ENCODE peak calls at places on chromosomes 1 and 21, in four cellular contexts. One of them, this sample, is unnamed.

GRCh38 chr1:58869638-58870297 is 85.9 kb upstream of the JUN start:
- DNase-seq in BJ: no peak
- DNase-seq in GM06990: no peak
- DNase-seq in CD4-positive, CD25-positive, alpha-beta regulatory T cell: no peak
- DNase-seq in this sample: no peak

GRCh38 chr1:31063636-31064035 is 1.9 kb downstream of the PUM1 start:
- DNase-seq in BJ: no peak
- DNase-seq in GM06990: no peak
- DNase-seq in CD4-positive, CD25-positive, alpha-beta regulatory T cell: peak
- DNase-seq in this sample: no peak

GRCh38 chr1:240337795-240338194 is 246.1 kb downstream of the FMN2 start:
- DNase-seq in BJ: peak
- DNase-seq in GM06990: no peak
- DNase-seq in CD4-positive, CD25-positive, alpha-beta regulatory T cell: no peak
- DNase-seq in this sample: peak

GRCh38 chr1:50929376-50929958 is 30.6 kb downstream of the FAF1 start:
- DNase-seq in BJ: no peak
- DNase-seq in GM06990: no peak
- DNase-seq in CD4-positive, CD25-positive, alpha-beta regulatory T cell: peak
- DNase-seq in this sample: peak

GRCh38 chr1:65066766-65067490 is 81.1 kb upstream of the AK4 start:
- DNase-seq in BJ: no peak
- DNase-seq in GM06990: peak
- DNase-seq in CD4-positive, CD25-positive, alpha-beta regulatory T cell: peak
- DNase-seq in this sample: no peak

GRCh38 chr1:237799762-237800474 is 90.8 kb downstream of the ZP4 start:
- DNase-seq in BJ: no peak
- DNase-seq in GM06990: peak
- DNase-seq in CD4-positive, CD25-positive, alpha-beta regulatory T cell: peak
- DNase-seq in this sample: peak

GRCh38 chr1:48808496-48808895 is 31.8 kb upstream of the BEND5 start:
- DNase-seq in BJ: no peak
- DNase-seq in GM06990: no peak
- DNase-seq in CD4-positive, CD25-positive, alpha-beta regulatory T cell: no peak
- DNase-seq in this sample: no peak

GRCh38 chr21:35511298-35512162 is 462.4 kb upstream of the RUNX1 start:
- DNase-seq in BJ: no peak
- DNase-seq in GM06990: no peak
- DNase-seq in CD4-positive, CD25-positive, alpha-beta regulatory T cell: peak
- DNase-seq in this sample: no peak

GRCh38 chr21:45558044-45558721 is 15.9 kb upstream of the SLC19A1 start:
- DNase-seq in BJ: no peak
- DNase-seq in GM06990: no peak
- DNase-seq in CD4-positive, CD25-positive, alpha-beta regulatory T cell: no peak
- DNase-seq in this sample: no peak

GRCh38 chr1:17276568-17276967 is 27.7 kb downstream of the PADI3 start:
- DNase-seq in BJ: no peak
- DNase-seq in GM06990: no peak
- DNase-seq in CD4-positive, CD25-positive, alpha-beta regulatory T cell: no peak
- DNase-seq in this sample: no peak

GRCh38 chr21:43834146-43834905 is 30.7 kb upstream of the AGPAT3 start:
- DNase-seq in BJ: no peak
- DNase-seq in GM06990: no peak
- DNase-seq in CD4-positive, CD25-positive, alpha-beta regulatory T cell: no peak
- DNase-seq in this sample: no peak

GRCh38 chr1:10685196-10685850 is 111.1 kb downstream of the CASZ1 start:
- DNase-seq in BJ: no peak
- DNase-seq in GM06990: no peak
- DNase-seq in CD4-positive, CD25-positive, alpha-beta regulatory T cell: no peak
- DNase-seq in this sample: no peak

GRCh38 chr1:182164273-182164672 is 102.8 kb upstream of the ZNF648 start:
- DNase-seq in BJ: no peak
- DNase-seq in GM06990: no peak
- DNase-seq in CD4-positive, CD25-positive, alpha-beta regulatory T cell: no peak
- DNase-seq in this sample: no peak

GRCh38 chr1:16196874-16197273 is 15.6 kb downstream of the ARHGEF19 start:
- DNase-seq in BJ: no peak
- DNase-seq in GM06990: no peak
- DNase-seq in CD4-positive, CD25-positive, alpha-beta regulatory T cell: no peak
- DNase-seq in this sample: no peak

GRCh38 chr1:240092301-240093119 is 827 bp downstream of the FMN2 start:
- DNase-seq in BJ: no peak
- DNase-seq in GM06990: no peak
- DNase-seq in CD4-positive, CD25-positive, alpha-beta regulatory T cell: no peak
- DNase-seq in this sample: no peak

GRCh38 chr1:156781585-156782186 is 14.4 kb downstream of the PRCC start:
- DNase-seq in BJ: no peak
- DNase-seq in GM06990: no peak
- DNase-seq in CD4-positive, CD25-positive, alpha-beta regulatory T cell: no peak
- DNase-seq in this sample: peak

GRCh38 chr1:39450956-39451601 is 40.4 kb upstream of the BMP8A start:
- DNase-seq in BJ: peak
- DNase-seq in GM06990: no peak
- DNase-seq in CD4-positive, CD25-positive, alpha-beta regulatory T cell: no peak
- DNase-seq in this sample: no peak

DNA sequence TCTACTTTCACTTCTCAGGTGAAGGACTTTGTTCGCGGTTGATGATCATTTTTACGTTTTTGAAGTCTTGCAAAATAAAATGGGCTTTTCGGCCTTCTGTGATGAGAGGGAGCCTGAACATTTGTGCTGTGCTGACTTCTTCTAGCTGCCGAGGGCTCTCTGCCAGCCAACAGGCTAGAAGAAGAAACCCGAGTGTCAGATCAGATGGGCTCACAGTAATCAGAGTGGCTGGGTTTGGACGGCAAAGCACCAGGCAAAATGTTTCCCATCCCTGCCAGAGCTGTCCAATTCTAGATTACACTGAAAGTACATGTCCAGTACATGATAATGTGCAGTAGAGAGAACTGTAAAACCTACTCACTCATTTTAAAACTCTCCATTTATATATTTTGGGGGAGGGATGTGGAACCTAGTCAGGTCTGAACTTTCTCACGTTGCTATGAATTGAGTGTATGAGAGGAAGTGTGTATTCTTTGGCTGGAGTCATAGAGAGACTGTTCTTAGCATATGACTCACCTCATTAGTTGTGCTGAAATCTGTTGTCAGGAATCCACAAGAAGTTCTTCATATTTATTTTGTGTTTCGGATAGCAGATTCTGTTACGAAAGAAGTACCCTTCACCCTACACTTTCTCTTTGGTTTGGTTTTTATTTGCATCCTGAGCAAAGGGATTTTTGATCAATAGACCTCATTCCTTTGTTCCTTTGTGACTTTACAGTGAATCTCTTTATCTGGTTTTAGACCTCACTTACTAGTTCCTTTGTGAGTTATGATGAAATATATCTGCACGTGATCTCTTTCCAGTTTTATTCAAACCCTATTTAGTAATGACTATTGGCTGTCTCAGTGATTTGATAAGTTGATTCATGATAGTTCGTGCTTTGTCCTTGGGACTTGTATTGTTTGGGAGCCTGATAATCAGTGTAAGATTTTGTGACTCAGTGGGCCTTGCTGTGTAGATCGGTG is 4.8 kb downstream of the ATP1A1 start:
- DNase-seq in BJ: peak
- DNase-seq in GM06990: peak
- DNase-seq in CD4-positive, CD25-positive, alpha-beta regulatory T cell: peak
- DNase-seq in this sample: peak
- H3K4me3 ChIP-seq in BJ: peak
- H3K4me3 ChIP-seq in GM06990: peak
- H3K4me3 ChIP-seq in CD4-positive, CD25-positive, alpha-beta regulatory T cell: peak
- H3K4me3 ChIP-seq in this sample: peak

GRCh38 chr1:234724517-234725176 is 114.7 kb upstream of the IRF2BP2 start:
- DNase-seq in BJ: no peak
- DNase-seq in GM06990: peak
- DNase-seq in CD4-positive, CD25-positive, alpha-beta regulatory T cell: no peak
- DNase-seq in this sample: no peak
- H3K4me3 ChIP-seq in BJ: peak
- H3K4me3 ChIP-seq in GM06990: no peak
- H3K4me3 ChIP-seq in CD4-positive, CD25-positive, alpha-beta regulatory T cell: peak
- H3K4me3 ChIP-seq in this sample: no peak

DNA sequence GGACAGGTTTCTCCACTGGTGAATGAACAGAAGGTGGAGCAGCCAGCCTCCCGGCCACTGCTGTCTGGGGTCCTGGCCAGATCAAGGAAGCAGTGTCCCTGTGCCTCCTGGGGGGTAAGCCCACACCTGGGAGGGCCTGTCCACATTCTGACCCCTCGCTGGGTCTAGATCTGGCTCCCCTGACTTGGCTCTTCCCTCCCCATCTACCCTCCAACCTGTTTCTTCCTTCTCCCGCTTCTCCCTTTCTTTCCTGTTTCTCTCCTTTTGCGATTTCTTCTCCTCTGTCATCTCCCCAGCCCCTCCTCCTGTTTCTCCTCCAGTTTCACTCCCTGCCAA is 378 bp downstream of the RORC start:
- DNase-seq in BJ: no peak
- DNase-seq in GM06990: no peak
- DNase-seq in CD4-positive, CD25-positive, alpha-beta regulatory T cell: no peak
- DNase-seq in this sample: no peak
- H3K4me3 ChIP-seq in BJ: no peak
- H3K4me3 ChIP-seq in GM06990: no peak
- H3K4me3 ChIP-seq in CD4-positive, CD25-positive, alpha-beta regulatory T cell: peak
- H3K4me3 ChIP-seq in this sample: no peak

GRCh38 chr1:20359451-20360330 is 69.0 kb downstream of the VWA5B1 start:
- DNase-seq in BJ: no peak
- DNase-seq in GM06990: no peak
- DNase-seq in CD4-positive, CD25-positive, alpha-beta regulatory T cell: peak
- DNase-seq in this sample: no peak
- H3K4me3 ChIP-seq in BJ: no peak
- H3K4me3 ChIP-seq in GM06990: no peak
- H3K4me3 ChIP-seq in CD4-positive, CD25-positive, alpha-beta regulatory T cell: no peak
- H3K4me3 ChIP-seq in this sample: no peak

GRCh38 chr1:7266561-7266960 is 481.3 kb downstream of the CAMTA1 start:
- DNase-seq in BJ: no peak
- DNase-seq in GM06990: no peak
- DNase-seq in CD4-positive, CD25-positive, alpha-beta regulatory T cell: no peak
- DNase-seq in this sample: no peak
- H3K4me3 ChIP-seq in BJ: no peak
- H3K4me3 ChIP-seq in GM06990: no peak
- H3K4me3 ChIP-seq in CD4-positive, CD25-positive, alpha-beta regulatory T cell: no peak
- H3K4me3 ChIP-seq in this sample: no peak

DNA sequence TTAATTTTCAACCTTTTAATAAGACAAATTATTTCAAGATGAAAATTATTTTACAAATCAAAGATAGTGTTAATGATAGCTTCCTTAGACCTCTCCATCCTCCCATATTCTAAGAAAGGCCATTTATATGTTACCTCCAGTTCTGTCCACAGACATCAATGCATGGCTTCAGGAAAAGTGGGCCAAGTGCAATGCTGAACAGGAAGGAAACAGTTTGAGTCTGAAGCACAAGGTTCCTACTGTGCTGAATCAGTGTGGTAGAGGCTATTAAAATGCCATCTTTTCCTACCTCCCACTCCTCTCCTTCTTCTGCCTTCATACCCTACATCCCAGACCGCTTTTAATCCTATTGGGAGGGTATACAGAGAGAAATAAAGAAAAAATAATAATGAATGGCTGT is 62.7 kb upstream of the C1orf105 start:
- DNase-seq in BJ: no peak
- DNase-seq in GM06990: no peak
- DNase-seq in CD4-positive, CD25-positive, alpha-beta regulatory T cell: no peak
- DNase-seq in this sample: no peak
- H3K4me3 ChIP-seq in BJ: no peak
- H3K4me3 ChIP-seq in GM06990: no peak
- H3K4me3 ChIP-seq in CD4-positive, CD25-positive, alpha-beta regulatory T cell: peak
- H3K4me3 ChIP-seq in this sample: no peak